ENCODE peak calls at places on chromosomes 12 and 14, in eight cellular contexts. One of them, this sample, is unnamed.

GRCh38 chr12:41762691-41763090 is 382.0 kb downstream of the GXYLT1 start:
- DNase-seq in HCEC 1CT: no peak
- DNase-seq in NCI-H1048: no peak
- DNase-seq in cerebellar cortex: no peak
- DNase-seq in astrocyte of the spinal cord: no peak
- DNase-seq in T-cell: no peak
- DNase-seq in neural crest cell: no peak
- DNase-seq in activated CD8-positive, alpha-beta memory T cell treated with anti-CD3 and anti-CD28 coated beads for 48 hours: no peak
- DNase-seq in this sample: no peak

GRCh38 chr12:69039881-69040280 is 106.9 kb upstream of the CPM start:
- DNase-seq in HCEC 1CT: no peak
- DNase-seq in NCI-H1048: no peak
- DNase-seq in cerebellar cortex: no peak
- DNase-seq in astrocyte of the spinal cord: no peak
- DNase-seq in T-cell: no peak
- DNase-seq in neural crest cell: no peak
- DNase-seq in activated CD8-positive, alpha-beta memory T cell treated with anti-CD3 and anti-CD28 coated beads for 48 hours: no peak
- DNase-seq in this sample: no peak

GRCh38 chr12:90122716-90123115 is 414.1 kb upstream of the ATP2B1 start:
- DNase-seq in HCEC 1CT: no peak
- DNase-seq in NCI-H1048: no peak
- DNase-seq in cerebellar cortex: no peak
- DNase-seq in astrocyte of the spinal cord: no peak
- DNase-seq in T-cell: no peak
- DNase-seq in neural crest cell: no peak
- DNase-seq in activated CD8-positive, alpha-beta memory T cell treated with anti-CD3 and anti-CD28 coated beads for 48 hours: no peak
- DNase-seq in this sample: no peak

GRCh38 chr12:87120440-87120839 is 864.2 kb upstream of the MGAT4C start:
- DNase-seq in HCEC 1CT: no peak
- DNase-seq in NCI-H1048: no peak
- DNase-seq in cerebellar cortex: peak; percentile 49
- DNase-seq in astrocyte of the spinal cord: no peak
- DNase-seq in T-cell: no peak
- DNase-seq in neural crest cell: no peak
- DNase-seq in activated CD8-positive, alpha-beta memory T cell treated with anti-CD3 and anti-CD28 coated beads for 48 hours: no peak
- DNase-seq in this sample: no peak

GRCh38 chr12:32266756-32267155 is 132.6 kb upstream of the FGD4 start:
- DNase-seq in HCEC 1CT: no peak
- DNase-seq in NCI-H1048: no peak
- DNase-seq in cerebellar cortex: no peak
- DNase-seq in astrocyte of the spinal cord: no peak
- DNase-seq in T-cell: no peak
- DNase-seq in neural crest cell: no peak
- DNase-seq in activated CD8-positive, alpha-beta memory T cell treated with anti-CD3 and anti-CD28 coated beads for 48 hours: no peak
- DNase-seq in this sample: no peak

GRCh38 chr14:45251912-45252311 is 1.1 kb downstream of the MIS18BP1 start:
- DNase-seq in HCEC 1CT: peak; percentile 32
- DNase-seq in NCI-H1048: no peak
- DNase-seq in cerebellar cortex: peak; percentile 4
- DNase-seq in astrocyte of the spinal cord: peak; percentile 36
- DNase-seq in T-cell: no peak
- DNase-seq in neural crest cell: no peak
- DNase-seq in activated CD8-positive, alpha-beta memory T cell treated with anti-CD3 and anti-CD28 coated beads for 48 hours: no peak
- DNase-seq in this sample: no peak

GRCh38 chr14:64779472-64779871 is 75.2 kb downstream of the PLEKHG3 start:
- DNase-seq in HCEC 1CT: no peak
- DNase-seq in NCI-H1048: no peak
- DNase-seq in cerebellar cortex: peak; percentile 80
- DNase-seq in astrocyte of the spinal cord: no peak
- DNase-seq in T-cell: no peak
- DNase-seq in neural crest cell: no peak
- DNase-seq in activated CD8-positive, alpha-beta memory T cell treated with anti-CD3 and anti-CD28 coated beads for 48 hours: no peak
- DNase-seq in this sample: no peak

GRCh38 chr12:46946137-46946536 is 120.3 kb upstream of the SLC38A4 start:
- DNase-seq in HCEC 1CT: peak; percentile 81
- DNase-seq in NCI-H1048: no peak
- DNase-seq in cerebellar cortex: no peak
- DNase-seq in astrocyte of the spinal cord: no peak
- DNase-seq in T-cell: no peak
- DNase-seq in neural crest cell: no peak
- DNase-seq in activated CD8-positive, alpha-beta memory T cell treated with anti-CD3 and anti-CD28 coated beads for 48 hours: no peak
- DNase-seq in this sample: no peak

GRCh38 chr14:92638266-92638665 is 110.2 kb downstream of the LGMN start:
- DNase-seq in HCEC 1CT: no peak
- DNase-seq in NCI-H1048: no peak
- DNase-seq in cerebellar cortex: no peak
- DNase-seq in astrocyte of the spinal cord: no peak
- DNase-seq in T-cell: no peak
- DNase-seq in neural crest cell: no peak
- DNase-seq in activated CD8-positive, alpha-beta memory T cell treated with anti-CD3 and anti-CD28 coated beads for 48 hours: no peak
- DNase-seq in this sample: no peak

GRCh38 chr14:95993768-95994592 is 45.2 kb upstream of the C14orf132 start:
- DNase-seq in HCEC 1CT: peak; percentile 52
- DNase-seq in NCI-H1048: no peak
- DNase-seq in cerebellar cortex: peak; percentile 76
- DNase-seq in astrocyte of the spinal cord: peak; percentile 53
- DNase-seq in T-cell: peak; percentile 25
- DNase-seq in neural crest cell: peak; percentile 25
- DNase-seq in activated CD8-positive, alpha-beta memory T cell treated with anti-CD3 and anti-CD28 coated beads for 48 hours: no peak
- DNase-seq in this sample: peak; percentile 34

GRCh38 chr12:92890601-92891106 is 38.4 kb downstream of the EEA1 start:
- DNase-seq in HCEC 1CT: no peak
- DNase-seq in NCI-H1048: no peak
- DNase-seq in cerebellar cortex: no peak
- DNase-seq in astrocyte of the spinal cord: no peak
- DNase-seq in T-cell: no peak
- DNase-seq in neural crest cell: no peak
- DNase-seq in activated CD8-positive, alpha-beta memory T cell treated with anti-CD3 and anti-CD28 coated beads for 48 hours: no peak
- DNase-seq in this sample: no peak

GRCh38 chr14:50173891-50174290 is 57.5 kb downstream of the SOS2 start:
- DNase-seq in HCEC 1CT: peak; percentile 28
- DNase-seq in NCI-H1048: no peak
- DNase-seq in cerebellar cortex: no peak
- DNase-seq in astrocyte of the spinal cord: peak; percentile 32
- DNase-seq in T-cell: no peak
- DNase-seq in neural crest cell: no peak
- DNase-seq in activated CD8-positive, alpha-beta memory T cell treated with anti-CD3 and anti-CD28 coated beads for 48 hours: no peak
- DNase-seq in this sample: no peak

GRCh38 chr14:68214431-68214830 is 394.9 kb downstream of the RAD51B start:
- DNase-seq in HCEC 1CT: no peak
- DNase-seq in NCI-H1048: no peak
- DNase-seq in cerebellar cortex: no peak
- DNase-seq in astrocyte of the spinal cord: no peak
- DNase-seq in T-cell: no peak
- DNase-seq in neural crest cell: no peak
- DNase-seq in activated CD8-positive, alpha-beta memory T cell treated with anti-CD3 and anti-CD28 coated beads for 48 hours: no peak
- DNase-seq in this sample: no peak

GRCh38 chr14:86575141-86575540 is 1045.2 kb downstream of the FLRT2 start:
- DNase-seq in HCEC 1CT: no peak
- DNase-seq in NCI-H1048: no peak
- DNase-seq in cerebellar cortex: no peak
- DNase-seq in astrocyte of the spinal cord: peak; percentile 0
- DNase-seq in T-cell: no peak
- DNase-seq in neural crest cell: no peak
- DNase-seq in activated CD8-positive, alpha-beta memory T cell treated with anti-CD3 and anti-CD28 coated beads for 48 hours: no peak
- DNase-seq in this sample: no peak

GRCh38 chr12:50103767-50104321 is at the start of gene GPD1:
- DNase-seq in HCEC 1CT: no peak
- DNase-seq in NCI-H1048: no peak
- DNase-seq in cerebellar cortex: peak; percentile 79
- DNase-seq in astrocyte of the spinal cord: peak; percentile 35
- DNase-seq in T-cell: no peak
- DNase-seq in neural crest cell: no peak
- DNase-seq in activated CD8-positive, alpha-beta memory T cell treated with anti-CD3 and anti-CD28 coated beads for 48 hours: no peak
- DNase-seq in this sample: peak; percentile 61

GRCh38 chr12:82593901-82594396 is 92.8 kb upstream of the TMTC2 start:
- DNase-seq in HCEC 1CT: no peak
- DNase-seq in NCI-H1048: no peak
- DNase-seq in cerebellar cortex: no peak
- DNase-seq in astrocyte of the spinal cord: no peak
- DNase-seq in T-cell: no peak
- DNase-seq in neural crest cell: no peak
- DNase-seq in activated CD8-positive, alpha-beta memory T cell treated with anti-CD3 and anti-CD28 coated beads for 48 hours: no peak
- DNase-seq in this sample: no peak

GRCh38 chr12:75974323-75975273 is 57.0 kb downstream of the PHLDA1 start:
- DNase-seq in HCEC 1CT: no peak
- DNase-seq in NCI-H1048: no peak
- DNase-seq in cerebellar cortex: no peak
- DNase-seq in astrocyte of the spinal cord: no peak
- DNase-seq in T-cell: no peak
- DNase-seq in neural crest cell: no peak
- DNase-seq in activated CD8-positive, alpha-beta memory T cell treated with anti-CD3 and anti-CD28 coated beads for 48 hours: no peak
- DNase-seq in this sample: no peak

GRCh38 chr14:63508033-63508432 is 35.1 kb downstream of the PPP2R5E start:
- DNase-seq in HCEC 1CT: no peak
- DNase-seq in NCI-H1048: no peak
- DNase-seq in cerebellar cortex: no peak
- DNase-seq in astrocyte of the spinal cord: no peak
- DNase-seq in T-cell: peak; percentile 20
- DNase-seq in neural crest cell: no peak
- DNase-seq in activated CD8-positive, alpha-beta memory T cell treated with anti-CD3 and anti-CD28 coated beads for 48 hours: no peak
- DNase-seq in this sample: no peak

GRCh38 chr14:49861581-49861922 is 9.0 kb upstream of the NEMF start:
- DNase-seq in HCEC 1CT: peak; percentile 89
- DNase-seq in NCI-H1048: no peak
- DNase-seq in cerebellar cortex: peak; percentile 85
- DNase-seq in astrocyte of the spinal cord: peak; percentile 90
- DNase-seq in T-cell: peak; percentile 65
- DNase-seq in neural crest cell: peak; percentile 39
- DNase-seq in activated CD8-positive, alpha-beta memory T cell treated with anti-CD3 and anti-CD28 coated beads for 48 hours: peak; percentile 36
- DNase-seq in this sample: peak; percentile 75

GRCh38 chr12:87323369-87323768 is 705.8 kb downstream of the C12orf50 start:
- DNase-seq in HCEC 1CT: peak; percentile 66
- DNase-seq in NCI-H1048: no peak
- DNase-seq in cerebellar cortex: no peak
- DNase-seq in astrocyte of the spinal cord: peak; percentile 82
- DNase-seq in T-cell: no peak
- DNase-seq in neural crest cell: no peak
- DNase-seq in activated CD8-positive, alpha-beta memory T cell treated with anti-CD3 and anti-CD28 coated beads for 48 hours: no peak
- DNase-seq in this sample: no peak

GRCh38 chr12:89450922-89451321 is 73.7 kb downstream of the GALNT4 start:
- DNase-seq in HCEC 1CT: peak; percentile 62
- DNase-seq in NCI-H1048: no peak
- DNase-seq in cerebellar cortex: peak; percentile 82
- DNase-seq in astrocyte of the spinal cord: peak; percentile 84
- DNase-seq in T-cell: no peak
- DNase-seq in neural crest cell: no peak
- DNase-seq in activated CD8-positive, alpha-beta memory T cell treated with anti-CD3 and anti-CD28 coated beads for 48 hours: no peak
- DNase-seq in this sample: no peak

GRCh38 chr12:52600475-52600874 is 788 bp downstream of the KRT72 start:
- DNase-seq in HCEC 1CT: no peak
- DNase-seq in NCI-H1048: no peak
- DNase-seq in cerebellar cortex: no peak
- DNase-seq in astrocyte of the spinal cord: no peak
- DNase-seq in T-cell: no peak
- DNase-seq in neural crest cell: no peak
- DNase-seq in activated CD8-positive, alpha-beta memory T cell treated with anti-CD3 and anti-CD28 coated beads for 48 hours: no peak
- DNase-seq in this sample: no peak

GRCh38 chr14:73865536-73866113 is 14.0 kb downstream of the PTGR2 start:
- DNase-seq in HCEC 1CT: no peak
- DNase-seq in NCI-H1048: no peak
- DNase-seq in cerebellar cortex: no peak
- DNase-seq in astrocyte of the spinal cord: no peak
- DNase-seq in T-cell: no peak
- DNase-seq in neural crest cell: no peak
- DNase-seq in activated CD8-positive, alpha-beta memory T cell treated with anti-CD3 and anti-CD28 coated beads for 48 hours: no peak
- DNase-seq in this sample: no peak

GRCh38 chr12:70661762-70662161 is 24.5 kb upstream of the PTPRB start:
- DNase-seq in HCEC 1CT: peak; percentile 78
- DNase-seq in NCI-H1048: no peak
- DNase-seq in cerebellar cortex: no peak
- DNase-seq in astrocyte of the spinal cord: peak; percentile 74
- DNase-seq in T-cell: no peak
- DNase-seq in neural crest cell: no peak
- DNase-seq in activated CD8-positive, alpha-beta memory T cell treated with anti-CD3 and anti-CD28 coated beads for 48 hours: no peak
- DNase-seq in this sample: no peak

GRCh38 chr12:64293654-64294364 is 71.7 kb upstream of the KICS2 start:
- DNase-seq in HCEC 1CT: no peak
- DNase-seq in NCI-H1048: no peak
- DNase-seq in cerebellar cortex: no peak
- DNase-seq in astrocyte of the spinal cord: no peak
- DNase-seq in T-cell: no peak
- DNase-seq in neural crest cell: no peak
- DNase-seq in activated CD8-positive, alpha-beta memory T cell treated with anti-CD3 and anti-CD28 coated beads for 48 hours: no peak
- DNase-seq in this sample: no peak

GRCh38 chr14:70655110-70655826 is 13.6 kb downstream of the TTC9 start:
- DNase-seq in HCEC 1CT: no peak
- DNase-seq in NCI-H1048: no peak
- DNase-seq in cerebellar cortex: no peak
- DNase-seq in astrocyte of the spinal cord: no peak
- DNase-seq in T-cell: peak; percentile 80
- DNase-seq in neural crest cell: no peak
- DNase-seq in activated CD8-positive, alpha-beta memory T cell treated with anti-CD3 and anti-CD28 coated beads for 48 hours: no peak
- DNase-seq in this sample: peak; percentile 85

GRCh38 chr12:68790081-68790951 is 17.7 kb upstream of the MDM2 start:
- DNase-seq in HCEC 1CT: no peak
- DNase-seq in NCI-H1048: no peak
- DNase-seq in cerebellar cortex: no peak
- DNase-seq in astrocyte of the spinal cord: no peak
- DNase-seq in T-cell: no peak
- DNase-seq in neural crest cell: no peak
- DNase-seq in activated CD8-positive, alpha-beta memory T cell treated with anti-CD3 and anti-CD28 coated beads for 48 hours: no peak
- DNase-seq in this sample: no peak

GRCh38 chr14:54814076-54814475 is 88.5 kb downstream of the GCH1 start:
- DNase-seq in HCEC 1CT: no peak
- DNase-seq in NCI-H1048: no peak
- DNase-seq in cerebellar cortex: no peak
- DNase-seq in astrocyte of the spinal cord: no peak
- DNase-seq in T-cell: no peak
- DNase-seq in neural crest cell: no peak
- DNase-seq in activated CD8-positive, alpha-beta memory T cell treated with anti-CD3 and anti-CD28 coated beads for 48 hours: no peak
- DNase-seq in this sample: peak; percentile 32

GRCh38 chr14:93997933-93998870 is 1.1 kb downstream of the CCDC197 start:
- DNase-seq in HCEC 1CT: no peak
- DNase-seq in NCI-H1048: no peak
- DNase-seq in cerebellar cortex: no peak
- DNase-seq in astrocyte of the spinal cord: no peak
- DNase-seq in T-cell: no peak
- DNase-seq in neural crest cell: no peak
- DNase-seq in activated CD8-positive, alpha-beta memory T cell treated with anti-CD3 and anti-CD28 coated beads for 48 hours: no peak
- DNase-seq in this sample: no peak

GRCh38 chr14:104690266-104690711 is 871 bp downstream of the INF2 start:
- DNase-seq in HCEC 1CT: no peak
- DNase-seq in NCI-H1048: no peak
- DNase-seq in cerebellar cortex: no peak
- DNase-seq in astrocyte of the spinal cord: no peak
- DNase-seq in T-cell: no peak
- DNase-seq in neural crest cell: no peak
- DNase-seq in activated CD8-positive, alpha-beta memory T cell treated with anti-CD3 and anti-CD28 coated beads for 48 hours: no peak
- DNase-seq in this sample: no peak

GRCh38 chr12:57069522-57069921 is 9.1 kb downstream of the NEMP1 start:
- DNase-seq in HCEC 1CT: peak; percentile 77
- DNase-seq in NCI-H1048: no peak
- DNase-seq in cerebellar cortex: peak; percentile 90
- DNase-seq in astrocyte of the spinal cord: peak; percentile 82
- DNase-seq in T-cell: peak; percentile 64
- DNase-seq in neural crest cell: peak; percentile 48
- DNase-seq in activated CD8-positive, alpha-beta memory T cell treated with anti-CD3 and anti-CD28 coated beads for 48 hours: no peak
- DNase-seq in this sample: peak; percentile 66

GRCh38 chr12:82687020-82687951 is 580 bp downstream of the TMTC2 start:
- DNase-seq in HCEC 1CT: peak; percentile 6
- DNase-seq in NCI-H1048: no peak
- DNase-seq in cerebellar cortex: peak; percentile 63
- DNase-seq in astrocyte of the spinal cord: peak; percentile 28
- DNase-seq in T-cell: peak; percentile 61
- DNase-seq in neural crest cell: peak; percentile 15
- DNase-seq in activated CD8-positive, alpha-beta memory T cell treated with anti-CD3 and anti-CD28 coated beads for 48 hours: peak; percentile 23
- DNase-seq in this sample: no peak

GRCh38 chr14:89616425-89617141 is 199.6 kb upstream of the FOXN3 start:
- DNase-seq in HCEC 1CT: no peak
- DNase-seq in NCI-H1048: no peak
- DNase-seq in cerebellar cortex: no peak
- DNase-seq in astrocyte of the spinal cord: peak; percentile 24
- DNase-seq in T-cell: peak; percentile 62
- DNase-seq in neural crest cell: no peak
- DNase-seq in activated CD8-positive, alpha-beta memory T cell treated with anti-CD3 and anti-CD28 coated beads for 48 hours: no peak
- DNase-seq in this sample: peak; percentile 34

GRCh38 chr12:10354502-10354901 is 35.3 kb downstream of the KLRK1 start:
- DNase-seq in HCEC 1CT: no peak
- DNase-seq in NCI-H1048: no peak
- DNase-seq in cerebellar cortex: no peak
- DNase-seq in astrocyte of the spinal cord: peak; percentile 55
- DNase-seq in T-cell: no peak
- DNase-seq in neural crest cell: no peak
- DNase-seq in activated CD8-positive, alpha-beta memory T cell treated with anti-CD3 and anti-CD28 coated beads for 48 hours: no peak
- DNase-seq in this sample: no peak

This sample was measured in DND-41.